ENCODE peak calls at places on chromosomes 6 and 20, in five cellular contexts. One of them, this sample, is unnamed.
A peak's percentile ranks its signal among the peaks of the same experiment; 100 is the strongest.

GRCh38 chr6:145468534-145468933 is 266.8 kb downstream of the EPM2A start:
- DNase-seq in astrocyte of the spinal cord: no peak
- DNase-seq in H9: no peak
- DNase-seq in right atrium auricular region: no peak
- DNase-seq in glutamatergic neuron: no peak
- DNase-seq in this sample: no peak

GRCh38 chr6:170166511-170167122 is 124.3 kb downstream of the DLL1 start:
- DNase-seq in glutamatergic neuron: no peak
- DNase-seq in astrocyte of the spinal cord: no peak
- DNase-seq in H9: no peak
- DNase-seq in right atrium auricular region: no peak
- DNase-seq in this sample: no peak

GRCh38 chr6:70108230-70108629 is 194.7 kb downstream of the COL9A1 start:
- DNase-seq in glutamatergic neuron: no peak
- DNase-seq in right atrium auricular region: no peak
- DNase-seq in astrocyte of the spinal cord: peak; percentile 50
- DNase-seq in H9: no peak
- DNase-seq in this sample: no peak

GRCh38 chr6:37665309-37665708 is 32.4 kb downstream of the MDGA1 start:
- DNase-seq in H9: no peak
- DNase-seq in right atrium auricular region: no peak
- DNase-seq in astrocyte of the spinal cord: no peak
- DNase-seq in glutamatergic neuron: peak; percentile 14
- DNase-seq in this sample: no peak

GRCh38 chr6:22320750-22321149 is 23.9 kb upstream of the PRL start:
- DNase-seq in H9: no peak
- DNase-seq in glutamatergic neuron: no peak
- DNase-seq in right atrium auricular region: no peak
- DNase-seq in astrocyte of the spinal cord: peak; percentile 91
- DNase-seq in this sample: no peak

GRCh38 chr6:1296542-1296941 is 15.4 kb upstream of the FOXQ1 start:
- DNase-seq in right atrium auricular region: no peak
- DNase-seq in glutamatergic neuron: no peak
- DNase-seq in H9: no peak
- DNase-seq in astrocyte of the spinal cord: peak; percentile 31
- DNase-seq in this sample: no peak

GRCh38 chr6:142756215-142756630 is 188.8 kb downstream of the HIVEP2 start:
- DNase-seq in glutamatergic neuron: no peak
- DNase-seq in H9: peak; percentile 43
- DNase-seq in astrocyte of the spinal cord: peak; percentile 35
- DNase-seq in right atrium auricular region: no peak
- DNase-seq in this sample: no peak

GRCh38 chr6:129197154-129197553 is 314.2 kb downstream of the LAMA2 start:
- DNase-seq in glutamatergic neuron: no peak
- DNase-seq in H9: no peak
- DNase-seq in right atrium auricular region: no peak
- DNase-seq in astrocyte of the spinal cord: no peak
- DNase-seq in this sample: no peak

GRCh38 chr6:88871498-88871897 is 91.9 kb downstream of the RNGTT start:
- DNase-seq in glutamatergic neuron: no peak
- DNase-seq in astrocyte of the spinal cord: no peak
- DNase-seq in H9: no peak
- DNase-seq in right atrium auricular region: no peak
- DNase-seq in this sample: no peak

GRCh38 chr20:40980106-40980827 is 48.4 kb upstream of the TOP1 start:
- DNase-seq in astrocyte of the spinal cord: no peak
- DNase-seq in H9: no peak
- DNase-seq in glutamatergic neuron: no peak
- DNase-seq in right atrium auricular region: no peak
- DNase-seq in this sample: no peak

GRCh38 chr6:15573376-15573775 is 89.5 kb downstream of the DTNBP1 start:
- DNase-seq in H9: peak; percentile 50
- DNase-seq in astrocyte of the spinal cord: no peak
- DNase-seq in glutamatergic neuron: no peak
- DNase-seq in right atrium auricular region: no peak
- DNase-seq in this sample: no peak

GRCh38 chr6:28081486-28081751 is 1.1 kb downstream of the ZNF165 start:
- DNase-seq in glutamatergic neuron: no peak
- DNase-seq in right atrium auricular region: no peak
- DNase-seq in H9: no peak
- DNase-seq in astrocyte of the spinal cord: no peak
- DNase-seq in this sample: no peak

GRCh38 chr6:21005816-21006553 is 471.7 kb downstream of the CDKAL1 start:
- DNase-seq in glutamatergic neuron: no peak
- DNase-seq in astrocyte of the spinal cord: peak; percentile 93
- DNase-seq in H9: no peak
- DNase-seq in right atrium auricular region: no peak
- DNase-seq in this sample: no peak

GRCh38 chr6:55286824-55287223 is 40.4 kb upstream of the GFRAL start:
- DNase-seq in glutamatergic neuron: no peak
- DNase-seq in H9: no peak
- DNase-seq in astrocyte of the spinal cord: no peak
- DNase-seq in right atrium auricular region: no peak
- DNase-seq in this sample: no peak

GRCh38 chr6:12522347-12522746 is 194.2 kb upstream of the PHACTR1 start:
- DNase-seq in astrocyte of the spinal cord: no peak
- DNase-seq in H9: no peak
- DNase-seq in glutamatergic neuron: no peak
- DNase-seq in right atrium auricular region: no peak
- DNase-seq in this sample: no peak

GRCh38 chr6:89610149-89610642 is 28.4 kb downstream of the LYRM2 start:
- DNase-seq in right atrium auricular region: peak; percentile 69
- DNase-seq in astrocyte of the spinal cord: peak; percentile 15
- DNase-seq in glutamatergic neuron: peak; percentile 84
- DNase-seq in H9: peak; percentile 66
- DNase-seq in this sample: peak; percentile 67

GRCh38 chr20:49675368-49676151 is 38.1 kb downstream of the B4GALT5 start:
- DNase-seq in astrocyte of the spinal cord: no peak
- DNase-seq in glutamatergic neuron: no peak
- DNase-seq in right atrium auricular region: no peak
- DNase-seq in H9: no peak
- DNase-seq in this sample: no peak

GRCh38 chr6:14441371-14441781 is 323.8 kb downstream of the CD83 start:
- DNase-seq in astrocyte of the spinal cord: no peak
- DNase-seq in right atrium auricular region: no peak
- DNase-seq in glutamatergic neuron: no peak
- DNase-seq in H9: no peak
- DNase-seq in this sample: no peak

GRCh38 chr6:85449388-85449817 is 480 bp upstream of the NT5E start:
- DNase-seq in astrocyte of the spinal cord: peak; percentile 94
- DNase-seq in glutamatergic neuron: no peak
- DNase-seq in H9: peak; percentile 47
- DNase-seq in right atrium auricular region: no peak
- DNase-seq in this sample: no peak

GRCh38 chr6:27867941-27868705 is 44.1 kb downstream of the OR2B2 start:
- DNase-seq in right atrium auricular region: no peak
- DNase-seq in glutamatergic neuron: no peak
- DNase-seq in astrocyte of the spinal cord: peak; percentile 49
- DNase-seq in H9: no peak
- DNase-seq in this sample: no peak

GRCh38 chr6:143110996-143111395 is 50.3 kb downstream of the AIG1 start:
- DNase-seq in glutamatergic neuron: no peak
- DNase-seq in right atrium auricular region: no peak
- DNase-seq in astrocyte of the spinal cord: peak; percentile 37
- DNase-seq in H9: no peak
- DNase-seq in this sample: no peak

GRCh38 chr6:122098091-122098769 is 301.2 kb upstream of the HSF2 start:
- DNase-seq in astrocyte of the spinal cord: no peak
- DNase-seq in H9: no peak
- DNase-seq in right atrium auricular region: no peak
- DNase-seq in glutamatergic neuron: no peak
- DNase-seq in this sample: no peak

GRCh38 chr6:53752440-53752839 is 42.4 kb upstream of the LRRC1 start:
- DNase-seq in glutamatergic neuron: no peak
- DNase-seq in astrocyte of the spinal cord: no peak
- DNase-seq in right atrium auricular region: no peak
- DNase-seq in H9: no peak
- DNase-seq in this sample: no peak

GRCh38 chr6:107458687-107459282 is 579 bp downstream of the PDSS2 start:
- DNase-seq in glutamatergic neuron: peak; percentile 16
- DNase-seq in H9: peak; percentile 43
- DNase-seq in astrocyte of the spinal cord: peak; percentile 22
- DNase-seq in right atrium auricular region: no peak
- DNase-seq in this sample: no peak

GRCh38 chr6:37243816-37244370 is 13.7 kb upstream of the TBC1D22B start:
- DNase-seq in astrocyte of the spinal cord: no peak
- DNase-seq in right atrium auricular region: no peak
- DNase-seq in glutamatergic neuron: no peak
- DNase-seq in H9: no peak
- DNase-seq in this sample: no peak

GRCh38 chr6:120826253-120826652 is 508.0 kb downstream of the TBC1D32 start:
- DNase-seq in right atrium auricular region: no peak
- DNase-seq in glutamatergic neuron: peak; percentile 66
- DNase-seq in H9: peak; percentile 43
- DNase-seq in astrocyte of the spinal cord: peak; percentile 17
- DNase-seq in this sample: peak; percentile 59

GRCh38 chr20:62027698-62028321 is 37.9 kb downstream of the TAF4 start:
- DNase-seq in right atrium auricular region: no peak
- DNase-seq in H9: no peak
- DNase-seq in astrocyte of the spinal cord: no peak
- DNase-seq in glutamatergic neuron: no peak
- DNase-seq in this sample: peak; percentile 41

GRCh38 chr20:62025394-62025793 is 40.3 kb downstream of the TAF4 start:
- DNase-seq in glutamatergic neuron: no peak
- DNase-seq in astrocyte of the spinal cord: no peak
- DNase-seq in H9: no peak
- DNase-seq in right atrium auricular region: no peak
- DNase-seq in this sample: no peak

GRCh38 chr20:62027116-62027515 is 38.6 kb downstream of the TAF4 start:
- DNase-seq in glutamatergic neuron: no peak
- DNase-seq in H9: no peak
- DNase-seq in right atrium auricular region: no peak
- DNase-seq in astrocyte of the spinal cord: no peak
- DNase-seq in this sample: no peak

GRCh38 chr20:62026564-62026856 is 39.2 kb downstream of the TAF4 start:
- DNase-seq in H9: no peak
- DNase-seq in right atrium auricular region: no peak
- DNase-seq in glutamatergic neuron: no peak
- DNase-seq in astrocyte of the spinal cord: no peak
- DNase-seq in this sample: no peak

DNA sequence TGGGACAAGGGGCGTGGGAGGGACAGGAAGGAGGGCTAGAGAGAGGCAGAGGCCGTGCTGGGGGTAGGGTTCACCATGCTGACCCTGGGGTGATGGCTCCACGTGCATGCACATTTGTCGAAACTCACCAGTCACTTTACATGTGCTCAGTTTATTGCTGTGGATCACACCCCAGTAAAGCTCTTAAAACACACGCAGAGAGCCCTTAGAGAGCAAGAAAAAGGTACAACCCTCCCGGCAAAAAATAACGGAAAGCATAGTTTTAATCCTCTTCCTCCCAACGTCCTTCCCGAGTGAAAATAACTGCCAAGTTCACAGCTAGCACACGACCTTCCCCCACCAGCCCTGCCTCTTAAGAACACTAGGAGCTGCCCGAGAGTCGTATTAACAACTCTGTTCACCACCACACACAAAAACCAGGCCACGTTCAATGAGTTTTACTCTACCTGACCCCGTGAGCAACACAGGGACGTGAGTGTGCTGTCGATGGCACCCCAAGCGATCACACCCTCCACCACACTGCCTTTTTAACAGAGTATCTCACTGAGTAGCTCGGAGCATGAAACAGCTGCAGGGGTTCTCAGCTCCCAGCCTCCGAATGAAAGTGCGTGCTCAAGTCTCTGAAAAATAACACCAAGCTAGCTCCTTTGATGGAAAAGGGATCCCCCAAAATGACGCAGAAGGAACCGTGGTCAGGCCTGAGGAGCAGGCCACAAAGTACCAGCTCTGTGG is 39.7 kb downstream of the TAF4 start:
- DNase-seq in H9: no peak
- DNase-seq in glutamatergic neuron: no peak
- DNase-seq in astrocyte of the spinal cord: peak; percentile 50
- DNase-seq in right atrium auricular region: no peak
- DNase-seq in this sample: no peak
- TF ChIP-seq CTCF in H9: peak; percentile 18
- TF ChIP-seq CTCF in glutamatergic neuron: no peak
- TF ChIP-seq CTCF in astrocyte of the spinal cord: peak; percentile 74
- TF ChIP-seq CTCF in right atrium auricular region: peak; percentile 66
- TF ChIP-seq CTCF in this sample: peak; percentile 36

GRCh38 chr20:62549029-62549428 is 73.2 kb upstream of the GATA5 start:
- DNase-seq in right atrium auricular region: no peak
- DNase-seq in astrocyte of the spinal cord: no peak
- DNase-seq in H9: no peak
- DNase-seq in glutamatergic neuron: no peak
- DNase-seq in this sample: no peak
- TF ChIP-seq CTCF in right atrium auricular region: no peak
- TF ChIP-seq CTCF in astrocyte of the spinal cord: no peak
- TF ChIP-seq CTCF in H9: no peak
- TF ChIP-seq CTCF in glutamatergic neuron: no peak
- TF ChIP-seq CTCF in this sample: no peak

GRCh38 chr6:39092124-39092523 is 22.9 kb downstream of the SAYSD1 start:
- DNase-seq in H9: no peak
- DNase-seq in glutamatergic neuron: no peak
- DNase-seq in right atrium auricular region: no peak
- DNase-seq in astrocyte of the spinal cord: no peak
- DNase-seq in this sample: no peak
- TF ChIP-seq CTCF in H9: peak; percentile 65
- TF ChIP-seq CTCF in glutamatergic neuron: no peak
- TF ChIP-seq CTCF in right atrium auricular region: peak; percentile 29
- TF ChIP-seq CTCF in astrocyte of the spinal cord: no peak
- TF ChIP-seq CTCF in this sample: no peak

GRCh38 chr20:58435237-58435636 is 46.2 kb downstream of the VAPB start:
- DNase-seq in glutamatergic neuron: no peak
- DNase-seq in astrocyte of the spinal cord: no peak
- DNase-seq in H9: no peak
- DNase-seq in right atrium auricular region: no peak
- DNase-seq in this sample: no peak
- TF ChIP-seq CTCF in glutamatergic neuron: no peak
- TF ChIP-seq CTCF in astrocyte of the spinal cord: no peak
- TF ChIP-seq CTCF in H9: no peak
- TF ChIP-seq CTCF in right atrium auricular region: no peak
- TF ChIP-seq CTCF in this sample: no peak